ENCODE peak calls at places on chromosomes 2 and 18, in eight cellular contexts. One of them, this sample, is unnamed.
A peak's percentile ranks its signal among the peaks of the same experiment; 100 is the strongest.

GRCh38 chr2:20486571-20486970 is 39.7 kb downstream of the RHOB start:
- DNase-seq in Panc1: no peak
- DNase-seq in pancreas: no peak
- DNase-seq in neural progenitor cell: no peak
- DNase-seq in WERI-Rb-1: no peak
- DNase-seq in fibroblast of lung: no peak
- DNase-seq in OCI-LY7: no peak
- DNase-seq in CD8-positive, alpha-beta T cell: no peak
- DNase-seq in this sample: no peak

GRCh38 chr2:59399126-59399525 is 1154.3 kb downstream of the BCL11A start:
- DNase-seq in Panc1: no peak
- DNase-seq in pancreas: no peak
- DNase-seq in neural progenitor cell: no peak
- DNase-seq in WERI-Rb-1: no peak
- DNase-seq in fibroblast of lung: no peak
- DNase-seq in OCI-LY7: no peak
- DNase-seq in CD8-positive, alpha-beta T cell: no peak
- DNase-seq in this sample: no peak

GRCh38 chr2:229920011-229920781 is 1.6 kb downstream of the TRIP12 start:
- DNase-seq in Panc1: no peak
- DNase-seq in pancreas: no peak
- DNase-seq in neural progenitor cell: peak; percentile 48
- DNase-seq in WERI-Rb-1: peak; percentile 19
- DNase-seq in fibroblast of lung: peak; percentile 5
- DNase-seq in OCI-LY7: peak; percentile 23
- DNase-seq in CD8-positive, alpha-beta T cell: peak; percentile 55
- DNase-seq in this sample: no peak

GRCh38 chr2:229873123-229873581 is 48.7 kb downstream of the TRIP12 start:
- DNase-seq in Panc1: no peak
- DNase-seq in pancreas: no peak
- DNase-seq in neural progenitor cell: no peak
- DNase-seq in WERI-Rb-1: no peak
- DNase-seq in fibroblast of lung: no peak
- DNase-seq in OCI-LY7: no peak
- DNase-seq in CD8-positive, alpha-beta T cell: no peak
- DNase-seq in this sample: no peak

GRCh38 chr2:215811409-215812355 is 201.7 kb downstream of the MREG start:
- DNase-seq in Panc1: no peak
- DNase-seq in pancreas: no peak
- DNase-seq in neural progenitor cell: no peak
- DNase-seq in WERI-Rb-1: peak; percentile 24
- DNase-seq in fibroblast of lung: no peak
- DNase-seq in OCI-LY7: peak; percentile 86
- DNase-seq in CD8-positive, alpha-beta T cell: no peak
- DNase-seq in this sample: no peak

GRCh38 chr2:101517753-101518152 is 42.8 kb upstream of the RFX8 start:
- DNase-seq in Panc1: no peak
- DNase-seq in pancreas: no peak
- DNase-seq in neural progenitor cell: no peak
- DNase-seq in WERI-Rb-1: no peak
- DNase-seq in fibroblast of lung: peak; percentile 78
- DNase-seq in OCI-LY7: no peak
- DNase-seq in CD8-positive, alpha-beta T cell: no peak
- DNase-seq in this sample: peak; percentile 22

GRCh38 chr2:172397136-172397825 is 30.1 kb upstream of the ITGA6 start:
- DNase-seq in Panc1: no peak
- DNase-seq in pancreas: no peak
- DNase-seq in neural progenitor cell: no peak
- DNase-seq in WERI-Rb-1: no peak
- DNase-seq in fibroblast of lung: no peak
- DNase-seq in OCI-LY7: no peak
- DNase-seq in CD8-positive, alpha-beta T cell: no peak
- DNase-seq in this sample: no peak

GRCh38 chr2:23475036-23475435 is 90.1 kb downstream of the KLHL29 start:
- DNase-seq in Panc1: no peak
- DNase-seq in pancreas: no peak
- DNase-seq in neural progenitor cell: peak; percentile 83
- DNase-seq in WERI-Rb-1: no peak
- DNase-seq in fibroblast of lung: no peak
- DNase-seq in OCI-LY7: no peak
- DNase-seq in CD8-positive, alpha-beta T cell: no peak
- DNase-seq in this sample: no peak

GRCh38 chr2:195364015-195364965 is 292.7 kb upstream of the SLC39A10 start:
- DNase-seq in Panc1: no peak
- DNase-seq in pancreas: no peak
- DNase-seq in neural progenitor cell: no peak
- DNase-seq in WERI-Rb-1: no peak
- DNase-seq in fibroblast of lung: peak; percentile 65
- DNase-seq in OCI-LY7: no peak
- DNase-seq in CD8-positive, alpha-beta T cell: no peak
- DNase-seq in this sample: no peak

GRCh38 chr2:137151731-137152130 is 386.4 kb downstream of the THSD7B start:
- DNase-seq in Panc1: no peak
- DNase-seq in pancreas: no peak
- DNase-seq in neural progenitor cell: no peak
- DNase-seq in WERI-Rb-1: no peak
- DNase-seq in fibroblast of lung: no peak
- DNase-seq in OCI-LY7: no peak
- DNase-seq in CD8-positive, alpha-beta T cell: no peak
- DNase-seq in this sample: no peak

GRCh38 chr2:157077753-157078152 is 179.8 kb upstream of the GALNT5 start:
- DNase-seq in Panc1: no peak
- DNase-seq in pancreas: no peak
- DNase-seq in neural progenitor cell: no peak
- DNase-seq in WERI-Rb-1: no peak
- DNase-seq in fibroblast of lung: no peak
- DNase-seq in OCI-LY7: no peak
- DNase-seq in CD8-positive, alpha-beta T cell: no peak
- DNase-seq in this sample: no peak

GRCh38 chr2:192146069-192147006 is 48.4 kb downstream of the TMEFF2 start:
- DNase-seq in Panc1: no peak
- DNase-seq in pancreas: no peak
- DNase-seq in neural progenitor cell: no peak
- DNase-seq in WERI-Rb-1: no peak
- DNase-seq in fibroblast of lung: peak; percentile 75
- DNase-seq in OCI-LY7: no peak
- DNase-seq in CD8-positive, alpha-beta T cell: no peak
- DNase-seq in this sample: no peak

DNA sequence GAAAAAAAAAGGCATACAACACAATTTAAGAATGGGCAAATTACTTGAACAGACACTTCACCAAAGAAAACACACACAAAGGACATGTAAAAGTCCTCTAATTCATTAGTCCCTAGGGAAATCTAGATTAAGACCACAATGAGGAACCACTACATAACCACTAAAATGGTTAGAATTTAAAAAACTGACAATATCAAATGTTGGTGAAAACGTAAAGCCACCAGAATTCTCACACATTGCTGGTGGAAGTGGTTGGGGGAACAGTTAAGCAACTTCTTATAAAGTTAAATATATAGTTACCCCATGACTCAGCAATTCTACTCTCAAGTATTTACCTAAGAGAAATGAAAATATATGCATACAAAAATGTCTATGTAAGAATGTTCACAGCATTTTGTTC is 11.8 kb downstream of the RTN4 start:
- DNase-seq in Panc1: no peak
- DNase-seq in pancreas: no peak
- DNase-seq in neural progenitor cell: no peak
- DNase-seq in WERI-Rb-1: no peak
- DNase-seq in fibroblast of lung: no peak
- DNase-seq in OCI-LY7: peak; percentile 16
- DNase-seq in CD8-positive, alpha-beta T cell: no peak
- DNase-seq in this sample: no peak
- H3K36me3 ChIP-seq in Panc1: peaks cover 2% of the 10 kb centered on the region
- H3K36me3 ChIP-seq in pancreas: no peaks in the 10 kb centered on the region
- H3K36me3 ChIP-seq in neural progenitor cell: peaks cover 7% of the 10 kb centered on the region
- H3K36me3 ChIP-seq in WERI-Rb-1: peaks cover 8% of the 10 kb centered on the region
- H3K36me3 ChIP-seq in fibroblast of lung: no peaks in the 10 kb centered on the region
- H3K36me3 ChIP-seq in OCI-LY7: peaks cover 33% of the 10 kb centered on the region
- H3K36me3 ChIP-seq in CD8-positive, alpha-beta T cell: no peaks in the 10 kb centered on the region
- H3K36me3 ChIP-seq in this sample: no peaks in the 10 kb centered on the region

GRCh38 chr2:223051580-223052375 is at the start of gene KCNE4:
- DNase-seq in Panc1: no peak
- DNase-seq in pancreas: peak; percentile 59
- DNase-seq in neural progenitor cell: peak; percentile 17
- DNase-seq in WERI-Rb-1: peak; percentile 49
- DNase-seq in fibroblast of lung: peak; percentile 87
- DNase-seq in OCI-LY7: no peak
- DNase-seq in CD8-positive, alpha-beta T cell: no peak
- DNase-seq in this sample: no peak
- H3K4me3 ChIP-seq in Panc1: peak within 1 kb of the TSS; percentile 19
- H3K4me3 ChIP-seq in pancreas: peak within 1 kb of the TSS; percentile 33
- H3K4me3 ChIP-seq in neural progenitor cell: no peak within 1 kb of the TSS
- H3K4me3 ChIP-seq in WERI-Rb-1: peak within 1 kb of the TSS; percentile 14
- H3K4me3 ChIP-seq in fibroblast of lung: peak within 1 kb of the TSS; percentile 73
- H3K4me3 ChIP-seq in OCI-LY7: no peak within 1 kb of the TSS
- H3K4me3 ChIP-seq in CD8-positive, alpha-beta T cell: no peak within 1 kb of the TSS
- H3K4me3 ChIP-seq in this sample: no peak within 1 kb of the TSS

GRCh38 chr18:13380671-13381070 is 162.1 kb downstream of the LDLRAD4 start:
- DNase-seq in Panc1: no peak
- DNase-seq in pancreas: no peak
- DNase-seq in neural progenitor cell: no peak
- DNase-seq in WERI-Rb-1: no peak
- DNase-seq in fibroblast of lung: no peak
- DNase-seq in OCI-LY7: no peak
- DNase-seq in CD8-positive, alpha-beta T cell: peak; percentile 42
- DNase-seq in this sample: no peak

GRCh38 chr18:13381331-13381730 is 162.8 kb downstream of the LDLRAD4 start:
- DNase-seq in Panc1: no peak
- DNase-seq in pancreas: no peak
- DNase-seq in neural progenitor cell: no peak
- DNase-seq in WERI-Rb-1: no peak
- DNase-seq in fibroblast of lung: no peak
- DNase-seq in OCI-LY7: no peak
- DNase-seq in CD8-positive, alpha-beta T cell: peak; percentile 47
- DNase-seq in this sample: no peak

GRCh38 chr18:13379062-13379800 is 160.7 kb downstream of the LDLRAD4 start:
- DNase-seq in Panc1: no peak
- DNase-seq in pancreas: no peak
- DNase-seq in neural progenitor cell: no peak
- DNase-seq in WERI-Rb-1: no peak
- DNase-seq in fibroblast of lung: no peak
- DNase-seq in OCI-LY7: no peak
- DNase-seq in CD8-positive, alpha-beta T cell: peak; percentile 47
- DNase-seq in this sample: no peak

GRCh38 chr18:13378150-13378549 is 159.6 kb downstream of the LDLRAD4 start:
- DNase-seq in Panc1: no peak
- DNase-seq in pancreas: no peak
- DNase-seq in neural progenitor cell: no peak
- DNase-seq in WERI-Rb-1: no peak
- DNase-seq in fibroblast of lung: no peak
- DNase-seq in OCI-LY7: no peak
- DNase-seq in CD8-positive, alpha-beta T cell: peak; percentile 48
- DNase-seq in this sample: no peak

DNA sequence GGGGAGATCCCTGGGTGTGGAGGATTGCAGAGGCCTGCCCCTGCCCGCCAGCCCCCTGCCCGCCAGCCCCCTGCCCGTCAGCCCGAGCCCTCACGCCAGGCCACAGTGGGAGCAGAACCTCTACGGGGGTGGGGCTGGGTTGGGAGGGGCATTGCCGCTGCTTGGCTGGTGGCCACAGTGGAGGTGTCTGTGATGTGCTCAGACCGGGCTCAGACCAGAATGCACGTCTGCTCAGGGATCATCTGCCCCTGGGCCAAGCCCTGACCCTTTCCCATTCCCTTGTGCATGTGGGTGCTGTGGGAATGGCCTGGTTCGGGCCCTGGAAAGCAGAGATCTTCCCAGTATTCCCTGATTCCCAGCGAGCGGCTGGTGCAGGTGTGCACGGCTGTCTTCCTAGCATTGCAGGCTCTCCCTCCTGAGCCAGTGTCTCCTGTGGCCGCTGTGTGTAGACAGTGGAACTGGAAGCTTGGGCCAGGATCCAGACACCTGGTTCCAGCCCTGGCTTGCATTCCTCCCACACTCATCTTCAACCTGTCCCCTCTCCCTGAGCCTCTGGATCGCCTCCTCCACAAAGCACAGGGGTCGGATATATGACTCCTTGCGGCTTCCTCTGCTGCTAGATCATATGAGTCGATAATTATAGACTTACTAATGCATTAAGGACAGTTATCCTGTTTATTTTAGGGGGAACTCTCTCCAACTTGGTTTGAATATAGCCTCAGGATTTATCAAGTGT is 161.5 kb downstream of the LDLRAD4 start:
- DNase-seq in Panc1: no peak
- DNase-seq in pancreas: no peak
- DNase-seq in neural progenitor cell: no peak
- DNase-seq in WERI-Rb-1: no peak
- DNase-seq in fibroblast of lung: no peak
- DNase-seq in OCI-LY7: no peak
- DNase-seq in CD8-positive, alpha-beta T cell: peak; percentile 42
- DNase-seq in this sample: no peak
- H3K27ac ChIP-seq in Panc1: no peak overlapping the region
- H3K27ac ChIP-seq in pancreas: no peak overlapping the region
- H3K27ac ChIP-seq in neural progenitor cell: no peak overlapping the region
- H3K27ac ChIP-seq in WERI-Rb-1: no peak overlapping the region
- H3K27ac ChIP-seq in fibroblast of lung: no peak overlapping the region
- H3K27ac ChIP-seq in OCI-LY7: no peak overlapping the region
- H3K27ac ChIP-seq in CD8-positive, alpha-beta T cell: no peak overlapping the region
- H3K27ac ChIP-seq in this sample: no peak overlapping the region

GRCh38 chr18:77061291-77061945 is 71.2 kb downstream of the MBP start:
- DNase-seq in Panc1: no peak
- DNase-seq in pancreas: no peak
- DNase-seq in neural progenitor cell: no peak
- DNase-seq in WERI-Rb-1: no peak
- DNase-seq in fibroblast of lung: peak; percentile 58
- DNase-seq in OCI-LY7: no peak
- DNase-seq in CD8-positive, alpha-beta T cell: no peak
- DNase-seq in this sample: no peak
- H3K36me3 ChIP-seq in Panc1: no peaks in the 10 kb centered on the region
- H3K36me3 ChIP-seq in pancreas: peaks cover 6% of the 10 kb centered on the region
- H3K36me3 ChIP-seq in neural progenitor cell: no peaks in the 10 kb centered on the region
- H3K36me3 ChIP-seq in WERI-Rb-1: no peaks in the 10 kb centered on the region
- H3K36me3 ChIP-seq in fibroblast of lung: no peaks in the 10 kb centered on the region
- H3K36me3 ChIP-seq in OCI-LY7: peaks cover 28% of the 10 kb centered on the region
- H3K36me3 ChIP-seq in CD8-positive, alpha-beta T cell: no peaks in the 10 kb centered on the region
- H3K36me3 ChIP-seq in this sample: no peaks in the 10 kb centered on the region

GRCh38 chr2:63591566-63592175 is 2.9 kb downstream of the MDH1 start:
- DNase-seq in Panc1: no peak
- DNase-seq in pancreas: no peak
- DNase-seq in neural progenitor cell: no peak
- DNase-seq in WERI-Rb-1: no peak
- DNase-seq in fibroblast of lung: no peak
- DNase-seq in OCI-LY7: no peak
- DNase-seq in CD8-positive, alpha-beta T cell: no peak
- DNase-seq in this sample: no peak
- H3K4me3 ChIP-seq in Panc1: no peak overlapping the region
- H3K4me3 ChIP-seq in pancreas: no peak overlapping the region
- H3K4me3 ChIP-seq in neural progenitor cell: no peak overlapping the region
- H3K4me3 ChIP-seq in WERI-Rb-1: no peak overlapping the region
- H3K4me3 ChIP-seq in fibroblast of lung: no peak overlapping the region
- H3K4me3 ChIP-seq in OCI-LY7: peak overlapping the region; percentile 97
- H3K4me3 ChIP-seq in CD8-positive, alpha-beta T cell: no peak overlapping the region
- H3K4me3 ChIP-seq in this sample: no peak overlapping the region

This sample was measured in iPS DF 6.9.